ENCODE peak calls at places on chromosome 9, in four cellular contexts. W is HepG2, D is hepatocyte, J is fibroblast of lung. G is an unnamed sample. For H3K79me2, the result is how much of the 10 kb centered on the place peaks cover.

GRCh38 chr9:104278929-104279500 is 184.9 kb downstream of the SMC2 start:
- DNase-seq in W (no peak), D (no peak), J (no peak), G (no peak)

GRCh38 chr9:128034821-128035764 is 32.0 kb downstream of the NAIF1 start:
- DNase-seq in W (peak), D (peak), J (peak), G (peak)

GRCh38 chr9:87111010-87111409 is 163.7 kb upstream of the GAS1 start:
- DNase-seq in W (no peak), D (no peak), J (no peak), G (no peak)

GRCh38 chr9:133120343-133121199 is 469 bp downstream of the RALGDS start:
- DNase-seq in W (no peak), D (no peak), J (no peak), G (no peak)

GRCh38 chr9:129490583-129491485 is 130.1 kb downstream of the C9orf50 start:
- DNase-seq in W (no peak), D (peak), J (no peak), G (no peak)

GRCh38 chr9:112012026-112012902 is 115.7 kb downstream of the UGCG start:
- DNase-seq in W (peak), D (peak), J (peak), G (no peak)

GRCh38 chr9:132511191-132511999 is 71.0 kb upstream of the BARHL1 start:
- DNase-seq in W (no peak), D (no peak), J (no peak), G (no peak)

GRCh38 chr9:91775708-91776028 is 174.4 kb downstream of the ROR2 start:
- DNase-seq in W (no peak), D (no peak), J (no peak), G (no peak)

GRCh38 chr9:98235126-98235525 is 20.3 kb downstream of the TBC1D2 start:
- DNase-seq in W (no peak), D (peak), J (no peak), G (no peak)

GRCh38 chr9:106704056-106704625 is 158.8 kb upstream of the ZNF462 start:
- DNase-seq in W (no peak), D (no peak), J (peak), G (no peak)
- H3K79me2 ChIP-seq in W (under half), D (under half), J (under half), G (under half)

GRCh38 chr9:119559986-119560385 is 190.8 kb upstream of the BRINP1 start:
- DNase-seq in W (no peak), D (no peak), J (no peak), G (no peak)
- H3K27ac ChIP-seq in W (no peak), D (no peak), J (no peak), G (no peak)

GRCh38 chr9:116087751-116088194 is 65.8 kb upstream of the PAPPA start:
- DNase-seq in W (no peak), D (no peak), J (peak), G (no peak)
- H3K4me2 ChIP-seq in W (no peak), D (no peak), J (no peak), G (no peak)

GRCh38 chr9:36470891-36471290 is 70.8 kb upstream of the RNF38 start:
- DNase-seq in W (no peak), D (peak), J (peak), G (peak)

DNA sequence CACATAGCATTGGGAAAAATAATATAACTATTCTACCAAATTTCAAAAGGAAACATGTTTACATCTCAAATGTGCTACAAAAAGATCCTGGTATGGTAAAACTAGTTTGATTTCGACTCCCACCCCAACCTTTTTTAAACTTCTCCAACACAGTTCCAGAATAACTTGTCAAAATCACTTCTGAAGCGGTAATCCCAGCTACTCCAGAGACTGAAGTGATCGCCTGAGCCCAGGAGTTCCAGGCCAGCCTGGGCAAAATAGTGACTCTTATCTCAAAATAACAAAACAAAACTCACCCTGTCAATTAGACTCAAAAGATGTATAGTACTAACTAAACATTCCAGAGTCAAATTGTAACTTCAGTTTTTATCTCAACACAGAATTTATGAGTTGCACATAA is 71.3 kb upstream of the RNF38 start:
- DNase-seq in W (no peak), D (no peak), J (no peak), G (no peak)
- H3K79me2 ChIP-seq in W (under half), D (half or more), J (under half), G (half or more)

GRCh38 chr9:18756712-18757125 is 276.3 kb downstream of the SAXO1 start:
- DNase-seq in W (peak), D (no peak), J (no peak), G (no peak)
- H3K27ac ChIP-seq in W (no peak), D (peak), J (no peak), G (no peak)

GRCh38 chr9:94504358-94504757 is 50.5 kb upstream of the PCAT7 start:
- DNase-seq in W (no peak), D (no peak), J (no peak), G (no peak)
- H3K4me2 ChIP-seq in W (no peak), D (no peak), J (no peak), G (no peak)

DNA sequence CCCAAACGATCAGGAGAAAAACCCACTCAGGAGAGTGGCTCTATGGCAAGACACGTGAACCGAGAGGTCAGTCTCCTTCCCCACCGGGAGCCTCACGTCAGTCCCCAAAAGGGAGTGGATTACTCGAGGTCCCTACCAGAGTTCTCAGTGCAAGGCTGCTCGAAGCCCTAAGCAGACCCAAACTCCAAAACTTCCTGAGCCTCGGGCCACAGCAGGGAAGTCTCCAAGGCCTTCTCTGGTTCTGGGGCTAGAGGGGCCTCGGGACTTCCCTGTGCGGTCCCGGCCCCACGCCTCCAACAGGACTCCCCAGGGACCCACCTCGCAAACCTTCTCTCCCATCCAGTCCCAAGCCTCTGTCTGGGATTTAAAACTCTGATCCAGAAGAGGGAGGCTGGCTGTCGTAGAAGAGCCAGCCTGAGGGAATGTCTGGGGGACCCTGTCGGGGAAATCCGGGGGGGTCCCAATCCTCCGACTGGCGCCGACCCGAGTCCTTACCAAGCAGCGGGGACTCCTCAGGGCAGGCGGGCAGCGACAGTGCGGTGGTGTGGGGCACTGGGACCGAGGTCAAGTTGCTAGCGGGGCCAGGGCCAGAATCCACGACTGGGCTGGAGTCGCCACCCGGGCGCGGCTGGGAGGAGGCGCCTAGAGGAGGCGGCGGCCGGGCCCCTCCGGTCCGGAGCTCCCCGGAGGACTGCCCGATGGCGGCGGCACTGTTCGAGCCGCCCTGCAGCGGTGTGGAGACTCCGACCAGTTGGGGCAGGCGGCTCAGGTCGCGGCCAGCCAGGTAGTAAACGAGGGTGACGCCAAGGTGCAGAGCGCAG is 663 bp downstream of the B4GALT1 start:
- DNase-seq in W (no peak), D (peak), J (no peak), G (peak)
- H3K79me2 ChIP-seq in W (half or more), D (half or more), J (half or more), G (under half)

GRCh38 chr9:85858351-85858750 is 82.6 kb upstream of the NAA35 start:
- DNase-seq in W (no peak), D (no peak), J (no peak), G (no peak)
- H3K27ac ChIP-seq in W (no peak), D (no peak), J (no peak), G (no peak)

GRCh38 chr9:74610523-74611061 is 113.5 kb downstream of the RORB start:
- DNase-seq in W (no peak), D (no peak), J (peak), G (no peak)
- H3K4me2 ChIP-seq in W (no peak), D (no peak), J (no peak), G (no peak)

GRCh38 chr9:3413984-3414383 is 111.8 kb downstream of the RFX3 start:
- DNase-seq in W (no peak), D (no peak), J (no peak), G (no peak)
- H3K79me2 ChIP-seq in W (under half), D (under half), J (under half), G (under half)